ENCODE peak calls at places on chromosome 17, in five cellular contexts. One of them, this sample, is unnamed. For H3K36me3 and H3K27me3, the result is how much of the 10 kb centered on the place peaks cover.

GRCh38 chr17:18261146-18261515 is 669 bp downstream of the MIEF2 start:
- DNase-seq in stomach: peak
- DNase-seq in BJ: no peak
- DNase-seq in CD8-positive, alpha-beta T cell: peak
- DNase-seq in ovary: peak
- DNase-seq in this sample: peak

GRCh38 chr17:58330997-58331814 is 2.6 kb upstream of the TSPOAP1 start:
- DNase-seq in stomach: peak
- DNase-seq in ovary: no peak
- DNase-seq in BJ: no peak
- DNase-seq in CD8-positive, alpha-beta T cell: peak
- DNase-seq in this sample: no peak

GRCh38 chr17:60513014-60513413 is 13.0 kb downstream of the APPBP2 start:
- DNase-seq in BJ: no peak
- DNase-seq in ovary: no peak
- DNase-seq in stomach: no peak
- DNase-seq in CD8-positive, alpha-beta T cell: no peak
- DNase-seq in this sample: no peak

GRCh38 chr17:82440991-82441627 is 9.4 kb downstream of the CYBC1 start:
- DNase-seq in stomach: no peak
- DNase-seq in ovary: peak
- DNase-seq in BJ: no peak
- DNase-seq in CD8-positive, alpha-beta T cell: no peak
- DNase-seq in this sample: no peak

GRCh38 chr17:2238432-2239169 is 65.0 kb downstream of the SMG6 start:
- DNase-seq in stomach: no peak
- DNase-seq in ovary: no peak
- DNase-seq in CD8-positive, alpha-beta T cell: no peak
- DNase-seq in BJ: no peak
- DNase-seq in this sample: no peak

GRCh38 chr17:66711936-66712335 is 123.0 kb upstream of the CACNG5 start:
- DNase-seq in BJ: no peak
- DNase-seq in ovary: no peak
- DNase-seq in CD8-positive, alpha-beta T cell: no peak
- DNase-seq in stomach: peak
- DNase-seq in this sample: no peak

GRCh38 chr17:10385871-10386270 is 13.1 kb upstream of the MYH13 start:
- DNase-seq in ovary: no peak
- DNase-seq in stomach: no peak
- DNase-seq in BJ: no peak
- DNase-seq in CD8-positive, alpha-beta T cell: no peak
- DNase-seq in this sample: no peak

GRCh38 chr17:33725675-33726271 is 432.7 kb upstream of the ASIC2 start:
- DNase-seq in stomach: peak
- DNase-seq in BJ: no peak
- DNase-seq in CD8-positive, alpha-beta T cell: no peak
- DNase-seq in ovary: no peak
- DNase-seq in this sample: no peak

GRCh38 chr17:33381201-33381600 is 88.1 kb upstream of the ASIC2 start:
- DNase-seq in ovary: no peak
- DNase-seq in CD8-positive, alpha-beta T cell: no peak
- DNase-seq in stomach: no peak
- DNase-seq in BJ: no peak
- DNase-seq in this sample: no peak

GRCh38 chr17:75099881-75100595 is 9.7 kb upstream of the ARMC7 start:
- DNase-seq in BJ: no peak
- DNase-seq in CD8-positive, alpha-beta T cell: no peak
- DNase-seq in stomach: no peak
- DNase-seq in ovary: no peak
- DNase-seq in this sample: no peak

GRCh38 chr17:48052956-48053757 is 5.0 kb downstream of the NFE2L1 start:
- DNase-seq in ovary: peak
- DNase-seq in BJ: no peak
- DNase-seq in stomach: peak
- DNase-seq in CD8-positive, alpha-beta T cell: no peak
- DNase-seq in this sample: peak

DNA sequence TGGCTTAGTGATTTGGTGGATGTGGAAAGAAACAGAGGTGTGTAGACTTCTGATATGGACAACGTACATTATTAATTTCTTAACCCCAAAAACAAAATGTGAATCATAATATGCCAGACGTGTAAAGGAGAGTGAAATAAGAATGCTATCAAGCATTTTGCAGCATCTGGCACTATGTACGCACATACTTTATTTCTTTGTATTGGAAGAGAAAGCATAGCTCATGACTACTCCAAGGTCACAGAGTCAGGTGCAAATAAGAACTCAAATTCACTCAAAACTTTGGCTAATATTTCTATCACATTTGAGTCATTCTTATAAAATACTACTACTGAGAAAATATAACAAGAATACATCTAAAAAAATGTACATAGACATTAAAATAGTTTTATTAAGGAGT is 74.8 kb downstream of the TTC19 start:
- DNase-seq in ovary: no peak
- DNase-seq in stomach: no peak
- DNase-seq in CD8-positive, alpha-beta T cell: no peak
- DNase-seq in BJ: no peak
- DNase-seq in this sample: no peak
- H3K36me3 ChIP-seq in ovary: under half
- H3K36me3 ChIP-seq in stomach: half or more
- H3K36me3 ChIP-seq in CD8-positive, alpha-beta T cell: under half
- H3K36me3 ChIP-seq in BJ: under half
- H3K36me3 ChIP-seq in this sample: half or more

DNA sequence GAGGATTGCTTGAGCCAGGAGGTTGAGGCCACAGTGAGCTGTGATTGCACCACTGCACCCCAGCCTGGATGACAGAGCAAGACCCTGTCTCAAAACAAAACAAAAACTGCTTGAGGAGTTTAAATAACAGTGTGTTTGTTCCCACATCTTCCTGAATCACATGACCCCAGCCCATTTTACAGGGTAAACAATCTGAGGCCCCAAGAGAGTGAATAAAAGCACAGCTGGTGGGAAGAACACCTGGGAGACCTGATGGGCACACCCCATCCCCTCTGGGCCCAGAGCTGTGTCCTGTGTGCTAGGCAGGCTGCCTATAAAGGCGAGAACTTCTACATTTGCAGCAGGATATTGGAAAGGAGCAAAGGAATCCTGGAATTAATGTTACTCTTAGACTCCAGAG is 69.6 kb downstream of the PLXDC1 start:
- DNase-seq in stomach: no peak
- DNase-seq in BJ: no peak
- DNase-seq in CD8-positive, alpha-beta T cell: no peak
- DNase-seq in ovary: no peak
- DNase-seq in this sample: no peak
- H3K27me3 ChIP-seq in stomach: under half
- H3K27me3 ChIP-seq in BJ: under half
- H3K27me3 ChIP-seq in CD8-positive, alpha-beta T cell: under half
- H3K27me3 ChIP-seq in ovary: under half
- H3K27me3 ChIP-seq in this sample: under half

GRCh38 chr17:39508987-39509386 is 47.7 kb downstream of the CDK12 start:
- DNase-seq in stomach: no peak
- DNase-seq in BJ: no peak
- DNase-seq in ovary: no peak
- DNase-seq in CD8-positive, alpha-beta T cell: no peak
- DNase-seq in this sample: no peak
- H3K36me3 ChIP-seq in stomach: half or more
- H3K36me3 ChIP-seq in BJ: under half
- H3K36me3 ChIP-seq in ovary: under half
- H3K36me3 ChIP-seq in CD8-positive, alpha-beta T cell: under half
- H3K36me3 ChIP-seq in this sample: under half

GRCh38 chr17:35489944-35490343 is 41.4 kb upstream of the SLFN13 start:
- DNase-seq in BJ: no peak
- DNase-seq in ovary: no peak
- DNase-seq in CD8-positive, alpha-beta T cell: no peak
- DNase-seq in stomach: no peak
- DNase-seq in this sample: no peak
- H3K27me3 ChIP-seq in BJ: under half
- H3K27me3 ChIP-seq in ovary: under half
- H3K27me3 ChIP-seq in CD8-positive, alpha-beta T cell: under half
- H3K27me3 ChIP-seq in stomach: half or more
- H3K27me3 ChIP-seq in this sample: under half

GRCh38 chr17:43820759-43821158 is 12.2 kb downstream of the MPP3 start:
- DNase-seq in stomach: no peak
- DNase-seq in CD8-positive, alpha-beta T cell: no peak
- DNase-seq in BJ: no peak
- DNase-seq in ovary: no peak
- DNase-seq in this sample: no peak

GRCh38 chr17:43823350-43824084 is 9.4 kb downstream of the MPP3 start:
- DNase-seq in ovary: no peak
- DNase-seq in BJ: no peak
- DNase-seq in stomach: peak
- DNase-seq in CD8-positive, alpha-beta T cell: no peak
- DNase-seq in this sample: peak

GRCh38 chr17:43826206-43826605 is 6.7 kb downstream of the MPP3 start:
- DNase-seq in CD8-positive, alpha-beta T cell: no peak
- DNase-seq in ovary: no peak
- DNase-seq in BJ: no peak
- DNase-seq in stomach: no peak
- DNase-seq in this sample: no peak

GRCh38 chr17:43825567-43825966 is 7.4 kb downstream of the MPP3 start:
- DNase-seq in ovary: no peak
- DNase-seq in CD8-positive, alpha-beta T cell: no peak
- DNase-seq in stomach: no peak
- DNase-seq in BJ: no peak
- DNase-seq in this sample: no peak

GRCh38 chr17:43822566-43823190 is 10.3 kb downstream of the MPP3 start:
- DNase-seq in stomach: no peak
- DNase-seq in ovary: no peak
- DNase-seq in CD8-positive, alpha-beta T cell: no peak
- DNase-seq in BJ: no peak
- DNase-seq in this sample: no peak
- H3K36me3 ChIP-seq in stomach: under half
- H3K36me3 ChIP-seq in ovary: under half
- H3K36me3 ChIP-seq in CD8-positive, alpha-beta T cell: under half
- H3K36me3 ChIP-seq in BJ: under half
- H3K36me3 ChIP-seq in this sample: half or more

DNA sequence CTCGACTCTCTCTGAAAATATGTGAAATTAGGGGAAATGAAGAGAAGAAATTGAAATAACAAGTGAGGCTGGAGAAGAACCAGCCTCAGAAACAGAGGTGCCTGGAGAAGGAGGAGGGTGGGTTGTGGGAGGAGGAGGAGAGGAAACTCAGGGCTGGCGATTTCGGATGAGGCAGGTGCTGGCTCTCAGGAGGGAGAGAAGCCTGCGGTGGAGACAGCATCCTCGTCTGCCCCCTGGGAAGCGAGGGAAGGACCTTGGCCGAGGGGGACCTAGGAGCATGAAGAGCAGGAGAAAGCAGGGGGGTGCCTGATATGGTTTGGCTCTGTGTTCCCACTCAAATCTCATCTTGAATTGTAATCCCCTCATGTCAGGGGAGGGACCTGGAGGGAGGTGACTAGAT is 264.7 kb upstream of the TNRC6C start:
- DNase-seq in ovary: no peak
- DNase-seq in BJ: no peak
- DNase-seq in CD8-positive, alpha-beta T cell: no peak
- DNase-seq in stomach: no peak
- DNase-seq in this sample: peak
- H3K27me3 ChIP-seq in ovary: under half
- H3K27me3 ChIP-seq in BJ: under half
- H3K27me3 ChIP-seq in CD8-positive, alpha-beta T cell: under half
- H3K27me3 ChIP-seq in stomach: under half
- H3K27me3 ChIP-seq in this sample: under half

This sample was measured in right atrium auricular region.